ENCODE peak calls at places on chromosomes 13 and 19, in seven cellular contexts. G is colonic mucosa, E is K562, T is keratinocyte, J is BE2C, M is heart left ventricle, N is SJSA1. Y is an unnamed sample. For H3K4me1, the result is how much of the 10 kb centered on the place peaks cover.

GRCh38 chr13:95267662-95268369 is 33.4 kb downstream of the ABCC4 start:
- DNase-seq in G (peak), E (no peak), T (peak), J (peak), M (no peak), N (peak), Y (peak)

GRCh38 chr13:72208112-72208645 is 341.2 kb upstream of the DACH1 start:
- DNase-seq in G (no peak), E (no peak), T (no peak), J (peak), M (no peak), N (no peak), Y (no peak)

GRCh38 chr19:10680545-10681135 is 20.6 kb upstream of the QTRT1 start:
- DNase-seq in G (no peak), E (no peak), T (no peak), J (no peak), M (no peak), N (no peak), Y (no peak)

GRCh38 chr13:94192576-94192975 is 286.9 kb downstream of the DCT start:
- DNase-seq in G (no peak), E (no peak), T (no peak), J (peak), M (peak), N (no peak), Y (peak)

GRCh38 chr19:13055213-13056051 is 47.2 kb downstream of the LYL1 start:
- DNase-seq in G (no peak), E (no peak), T (no peak), J (peak), M (peak), N (peak), Y (peak)

GRCh38 chr19:37936886-37937285 is 29.9 kb downstream of the SIPA1L3 start:
- DNase-seq in G (no peak), E (no peak), T (no peak), J (no peak), M (no peak), N (no peak), Y (no peak)

GRCh38 chr19:15265849-15266248 is 33.6 kb upstream of the EPHX3 start:
- DNase-seq in G (peak), E (no peak), T (no peak), J (peak), M (peak), N (peak), Y (peak)

GRCh38 chr19:39327990-39328705 is 7.5 kb upstream of the LRFN1 start:
- DNase-seq in G (peak), E (peak), T (no peak), J (peak), M (peak), N (peak), Y (peak)

GRCh38 chr13:27170221-27170520 is 1.4 kb downstream of the USP12 start:
- DNase-seq in G (no peak), E (peak), T (no peak), J (no peak), M (no peak), N (no peak), Y (peak)

GRCh38 chr13:41028051-41028450 is 8.9 kb upstream of the ELF1 start:
- DNase-seq in G (no peak), E (no peak), T (no peak), J (no peak), M (no peak), N (no peak), Y (no peak)

GRCh38 chr13:22883262-22883840 is 297.4 kb upstream of the SGCG start:
- DNase-seq in G (no peak), E (no peak), T (no peak), J (no peak), M (no peak), N (no peak), Y (no peak)
- H3K4me1 ChIP-seq in G (under half), E (under half), T (under half), J (under half), M (under half), N (under half), Y (under half)

GRCh38 chr19:42178791-42179500 is 38.5 kb downstream of the DEDD2 start:
- DNase-seq in G (no peak), E (peak), T (no peak), J (peak), M (no peak), N (no peak), Y (peak)

GRCh38 chr19:42176649-42176989 is 40.9 kb downstream of the DEDD2 start:
- DNase-seq in G (no peak), E (no peak), T (no peak), J (no peak), M (no peak), N (no peak), Y (no peak)

GRCh38 chr19:42177686-42178019 is 39.8 kb downstream of the DEDD2 start:
- DNase-seq in G (no peak), E (no peak), T (no peak), J (no peak), M (no peak), N (no peak), Y (no peak)

GRCh38 chr19:42176990-42177685 is 40.3 kb downstream of the DEDD2 start:
- DNase-seq in G (peak), E (peak), T (no peak), J (peak), M (peak), N (peak), Y (peak)

DNA sequence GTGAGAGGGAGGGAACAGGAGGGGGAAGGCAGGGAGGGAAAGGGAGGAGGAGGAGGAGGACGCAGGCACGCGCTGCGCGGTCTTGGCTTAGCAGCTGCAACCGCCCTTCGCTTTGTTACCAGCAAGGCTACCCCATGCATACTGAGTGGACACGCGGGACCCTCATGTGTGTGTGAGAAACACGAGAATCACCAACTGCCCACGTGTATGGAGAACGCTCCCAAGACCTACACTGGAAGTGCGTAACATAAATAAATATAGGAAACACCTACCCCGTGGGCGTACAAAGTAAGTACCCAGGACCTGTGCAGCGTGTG is 38.0 kb downstream of the DEDD2 start:
- DNase-seq in G (no peak), E (no peak), T (no peak), J (no peak), M (no peak), N (no peak), Y (no peak)
- H3K4me1 ChIP-seq in G (under half), E (under half), T (under half), J (under half), M (under half), N (under half), Y (under half)

GRCh38 chr13:46562152-46562551 is 9.2 kb downstream of the LRCH1 start:
- DNase-seq in G (no peak), E (no peak), T (no peak), J (no peak), M (no peak), N (no peak), Y (no peak)
- H3K4me1 ChIP-seq in G (under half), E (under half), T (under half), J (under half), M (under half), N (under half), Y (under half)

GRCh38 chr13:111202745-111203144 is 87.6 kb downstream of the ARHGEF7 start:
- DNase-seq in G (no peak), E (peak), T (no peak), J (no peak), M (no peak), N (peak), Y (peak)
- H3K4me1 ChIP-seq in G (under half), E (under half), T (under half), J (under half), M (half or more), N (under half), Y (under half)